ENCODE peak calls at places on chromosome 3, in seven cellular contexts. O is CD8-positive, alpha-beta T cell; U is fibroblast of villous mesenchyme; Y is body of pancreas; S is K562; A is cardiac fibroblast; L is GM12865. K is an unnamed sample.

GRCh38 chr3:189902230-189903186 is 218.2 kb downstream of the P3H2 start:
- DNase-seq in O (no peak), S (no peak), U (no peak), Y (no peak), A (peak), L (no peak), K (no peak)

GRCh38 chr3:138872632-138873031 is 37.9 kb upstream of the PIK3CB start:
- DNase-seq in Y (no peak), U (no peak), A (no peak), O (no peak), L (no peak), S (no peak), K (no peak)

GRCh38 chr3:30504939-30505338 is 101.5 kb upstream of the TGFBR2 start:
- DNase-seq in A (no peak), U (no peak), O (no peak), L (no peak), Y (no peak), S (no peak), K (no peak)

GRCh38 chr3:196604548-196604947 is 34.9 kb upstream of the NRROS start:
- DNase-seq in S (no peak), O (peak), L (peak), A (no peak), U (no peak), Y (no peak), K (no peak)

GRCh38 chr3:41961750-41962679 is at the start of gene ULK4:
- DNase-seq in A (peak), O (peak), S (peak), L (peak), Y (peak), U (peak), K (peak)

GRCh38 chr3:157373783-157374182 is 62.9 kb upstream of the PTX3 start:
- DNase-seq in S (no peak), A (peak), L (no peak), O (no peak), Y (no peak), U (peak), K (no peak)

GRCh38 chr3:70308760-70309159 is 3.7 kb downstream of the MDFIC2 start:
- DNase-seq in O (no peak), L (peak), Y (no peak), A (peak), U (no peak), S (no peak), K (no peak)

GRCh38 chr3:28624079-28624478 is 275.5 kb upstream of the AZI2 start:
- DNase-seq in U (no peak), A (no peak), S (no peak), O (no peak), L (no peak), Y (peak), K (peak)

GRCh38 chr3:174216019-174216418 is 643.1 kb upstream of the NAALADL2 start:
- DNase-seq in U (no peak), A (no peak), O (no peak), L (no peak), Y (no peak), S (no peak), K (no peak)

GRCh38 chr3:42043116-42043796 is 47.9 kb upstream of the TRAK1 start:
- DNase-seq in O (no peak), Y (no peak), L (no peak), A (peak), U (peak), S (no peak), K (no peak)

GRCh38 chr3:127794402-127794801 is 27.9 kb downstream of the MGLL start:
- DNase-seq in A (no peak), L (no peak), S (no peak), U (no peak), Y (no peak), O (no peak), K (no peak)

GRCh38 chr3:36446230-36446629 is 65.9 kb downstream of the STAC start:
- DNase-seq in O (no peak), A (no peak), U (no peak), L (no peak), Y (no peak), S (no peak), K (no peak)

GRCh38 chr3:134339331-134339730 is 34.9 kb downstream of the AMOTL2 start:
- DNase-seq in U (no peak), Y (no peak), O (no peak), A (no peak), L (no peak), S (no peak), K (no peak)

GRCh38 chr3:193805448-193805847 is 212.4 kb downstream of the OPA1 start:
- DNase-seq in S (peak), L (no peak), Y (peak), U (peak), O (no peak), A (peak), K (peak)

GRCh38 chr3:54891540-54891897 is 36.3 kb downstream of the LRTM1 start:
- DNase-seq in L (peak), O (no peak), U (peak), S (peak), Y (peak), A (peak), K (peak)
- TF ChIP-seq CTCF in L (no peak), O (no peak), U (peak), S (peak), Y (peak), A (peak), K (peak)

GRCh38 chr3:167653155-167653554 is 587 bp downstream of the WDR49 start:
- DNase-seq in L (no peak), A (no peak), Y (no peak), S (no peak), O (no peak), U (no peak), K (no peak)
- H3K4me3 ChIP-seq in L (no peak), A (no peak), Y (no peak), S (no peak), O (no peak), U (no peak), K (no peak)

GRCh38 chr3:53498993-53499641 is 4.7 kb downstream of the CACNA1D start:
- DNase-seq in O (no peak), Y (no peak), A (no peak), L (no peak), U (no peak), S (peak), K (no peak)
- TF ChIP-seq CTCF in O (no peak), Y (no peak), A (no peak), L (no peak), U (no peak), S (no peak), K (no peak)

GRCh38 chr3:142596726-142597088 is 514 bp downstream of the PLS1 start:
- DNase-seq in Y (no peak), U (no peak), S (no peak), A (no peak), O (no peak), L (no peak), K (no peak)

GRCh38 chr3:142597898-142598297 is 1.7 kb downstream of the PLS1 start:
- DNase-seq in U (no peak), A (no peak), Y (no peak), L (no peak), S (no peak), O (no peak), K (no peak)

GRCh38 chr3:142595581-142595950 is 627 bp upstream of the PLS1 start:
- DNase-seq in S (no peak), A (peak), L (peak), Y (peak), U (peak), O (no peak), K (no peak)

GRCh38 chr3:142595951-142596725 is at the start of gene PLS1:
- DNase-seq in Y (peak), U (peak), A (peak), S (peak), L (peak), O (peak), K (peak)

GRCh38 chr3:142595141-142595540 is 1.1 kb upstream of the PLS1 start:
- DNase-seq in A (no peak), Y (no peak), U (peak), L (no peak), S (no peak), O (no peak), K (no peak)
- H3K4me3 ChIP-seq in A (no peak), Y (no peak), U (no peak), L (no peak), S (no peak), O (no peak), K (peak)

GRCh38 chr3:171514466-171514865 is 54.3 kb upstream of the TNIK start:
- DNase-seq in U (no peak), S (no peak), L (no peak), O (no peak), A (no peak), Y (no peak), K (no peak)
- TF ChIP-seq CTCF in U (no peak), S (no peak), L (no peak), O (no peak), A (peak), Y (no peak), K (no peak)

GRCh38 chr3:49930922-49931321 is 1.3 kb upstream of the MON1A start:
- DNase-seq in O (no peak), L (peak), U (no peak), A (no peak), Y (no peak), S (peak), K (no peak)
- H3K4me3 ChIP-seq in O (no peak), L (no peak), U (no peak), A (no peak), Y (no peak), S (no peak), K (no peak)

GRCh38 chr3:81995334-81995733 is 233.9 kb upstream of the GBE1 start:
- DNase-seq in L (no peak), U (no peak), A (no peak), Y (no peak), S (no peak), O (no peak), K (peak)
- TF ChIP-seq CTCF in L (no peak), U (no peak), A (no peak), Y (no peak), S (no peak), O (no peak), K (peak)

GRCh38 chr3:116444819-116445290 is 432 bp downstream of the LSAMP start:
- DNase-seq in Y (no peak), U (peak), L (no peak), A (no peak), O (no peak), S (no peak), K (no peak)
- H3K4me3 ChIP-seq in Y (no peak), U (peak), L (no peak), A (no peak), O (no peak), S (no peak), K (no peak)

DNA sequence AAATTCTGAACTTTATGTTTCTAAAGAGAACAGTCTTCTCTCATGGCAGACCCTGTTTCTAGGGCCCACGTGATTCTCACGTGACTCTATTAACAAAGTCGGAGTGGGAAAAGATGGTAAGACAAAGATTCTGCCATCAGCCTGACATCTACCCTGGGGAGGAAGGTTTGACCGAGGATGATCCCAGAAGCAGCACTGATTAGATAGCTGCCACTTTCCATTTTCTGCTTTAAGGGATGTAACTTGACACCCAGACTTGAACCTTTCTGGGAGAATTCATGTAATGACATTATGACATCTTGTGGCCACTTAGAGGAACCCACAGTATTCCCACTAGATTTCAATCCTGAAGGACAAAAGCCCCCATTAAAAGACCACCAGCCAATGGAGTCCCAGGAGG is 480.3 kb upstream of the PROK2 start:
- DNase-seq in U (peak), L (no peak), Y (no peak), S (peak), O (no peak), A (peak), K (no peak)
- TF ChIP-seq CTCF in U (peak), L (no peak), Y (peak), S (peak), O (no peak), A (peak), K (peak)

K was measured in LNCaP clone FGC.